ENCODE peak calls at places on chromosomes 3 and 15, in seven cellular contexts. J, K, N, F, P, X and C are unnamed samples.

GRCh38 chr3:51581529-51581928 is 43.0 kb downstream of the RAD54L2 start:
- DNase-seq in J (peak; percentile 48), K (no peak), N (no peak), F (no peak), P (no peak), X (no peak), C (no peak)

GRCh38 chr3:134311265-134311664 is 60.6 kb upstream of the RYK start:
- DNase-seq in J (peak; percentile 73), K (no peak), N (no peak), F (no peak), P (no peak), X (no peak), C (peak; percentile 49)

GRCh38 chr15:31350771-31351170 is 24.1 kb downstream of the KLF13 start:
- DNase-seq in J (no peak), K (no peak), N (no peak), F (no peak), P (no peak), X (no peak), C (no peak)

GRCh38 chr3:127087441-127087840 is 104.5 kb downstream of the PLXNA1 start:
- DNase-seq in J (no peak), K (no peak), N (no peak), F (no peak), P (no peak), X (no peak), C (no peak)

GRCh38 chr3:13229291-13229949 is 156.2 kb upstream of the IQSEC1 start:
- DNase-seq in J (peak; percentile 7), K (peak; percentile 60), N (no peak), F (no peak), P (no peak), X (peak; percentile 34), C (no peak)

GRCh38 chr3:185815391-185816282 is 9.2 kb downstream of the IGF2BP2 start:
- DNase-seq in J (peak; percentile 45), K (no peak), N (no peak), F (no peak), P (no peak), X (peak; percentile 51), C (no peak)

GRCh38 chr3:38853021-38853420 is 37.0 kb upstream of the SCN10A start:
- DNase-seq in J (no peak), K (no peak), N (no peak), F (no peak), P (no peak), X (no peak), C (no peak)

GRCh38 chr3:17217588-17217987 is 332.8 kb downstream of the PLCL2 start:
- DNase-seq in J (no peak), K (no peak), N (no peak), F (no peak), P (no peak), X (no peak), C (no peak)

GRCh38 chr15:69304176-69304533 is 5.4 kb downstream of the PAQR5 start:
- DNase-seq in J (peak; percentile 94), K (no peak), N (no peak), F (no peak), P (no peak), X (peak; percentile 70), C (no peak)

GRCh38 chr3:119580148-119580760 is 962 bp downstream of the ADPRH start:
- DNase-seq in J (no peak), K (no peak), N (peak; percentile 23), F (peak; percentile 12), P (no peak), X (no peak), C (peak; percentile 67)

GRCh38 chr3:169118666-169119370 is 544.7 kb downstream of the MECOM start:
- DNase-seq in J (no peak), K (no peak), N (no peak), F (no peak), P (no peak), X (no peak), C (no peak)

GRCh38 chr15:27993996-27994775 is 104.9 kb downstream of the OCA2 start:
- DNase-seq in J (no peak), K (no peak), N (no peak), F (no peak), P (no peak), X (no peak), C (no peak)

GRCh38 chr15:77643764-77644163 is 11.1 kb upstream of the LINGO1 start:
- DNase-seq in J (no peak), K (no peak), N (no peak), F (no peak), P (no peak), X (no peak), C (no peak)

GRCh38 chr3:197428117-197428761 is 127.5 kb downstream of the BDH1 start:
- DNase-seq in J (peak; percentile 19), K (no peak), N (no peak), F (no peak), P (peak; percentile 18), X (no peak), C (peak; percentile 68)

GRCh38 chr15:27863000-27863399 is 236.1 kb downstream of the OCA2 start:
- DNase-seq in J (no peak), K (no peak), N (no peak), F (no peak), P (no peak), X (no peak), C (no peak)

GRCh38 chr3:62368705-62369475 is 4.5 kb downstream of the FEZF2 start:
- DNase-seq in J (no peak), K (no peak), N (no peak), F (no peak), P (no peak), X (no peak), C (no peak)

GRCh38 chr15:67809866-67810265 is 15.4 kb upstream of the SKOR1 start:
- DNase-seq in J (no peak), K (no peak), N (no peak), F (no peak), P (no peak), X (no peak), C (no peak)

GRCh38 chr15:67685008-67685599 is 140.2 kb upstream of the SKOR1 start:
- DNase-seq in J (peak; percentile 55), K (no peak), N (no peak), F (no peak), P (no peak), X (peak; percentile 29), C (no peak)

GRCh38 chr15:31304736-31305365 is 21.8 kb upstream of the KLF13 start:
- DNase-seq in J (no peak), K (no peak), N (no peak), F (no peak), P (no peak), X (no peak), C (no peak)

GRCh38 chr3:46716461-46717441 is 918 bp downstream of the PRSS50 start:
- DNase-seq in J (no peak), K (no peak), N (no peak), F (peak; percentile 57), P (no peak), X (no peak), C (no peak)

GRCh38 chr3:196431193-196432136 is 762 bp downstream of the UBXN7 start:
- DNase-seq in J (peak; percentile 69), K (peak; percentile 73), N (peak; percentile 45), F (peak; percentile 16), P (peak; percentile 26), X (peak; percentile 61), C (peak; percentile 66)

GRCh38 chr3:45978348-45978747 is 17.3 kb downstream of the FYCO1 start:
- DNase-seq in J (no peak), K (peak; percentile 46), N (no peak), F (no peak), P (peak; percentile 38), X (no peak), C (no peak)

GRCh38 chr3:94671078-94671477 is 608.2 kb downstream of the NSUN3 start:
- DNase-seq in J (no peak), K (no peak), N (no peak), F (no peak), P (no peak), X (no peak), C (no peak)

GRCh38 chr3:77869423-77869822 is 829.5 kb downstream of the ROBO2 start:
- DNase-seq in J (no peak), K (no peak), N (no peak), F (no peak), P (no peak), X (no peak), C (no peak)

GRCh38 chr3:133644768-133645167 is 17.0 kb downstream of the TOPBP1 start:
- DNase-seq in J (peak; percentile 90), K (no peak), N (no peak), F (no peak), P (no peak), X (peak; percentile 73), C (no peak)

GRCh38 chr3:44359146-44359751 is 20.7 kb downstream of the TCAIM start:
- DNase-seq in J (no peak), K (no peak), N (no peak), F (no peak), P (no peak), X (no peak), C (no peak)

GRCh38 chr3:133570139-133570936 is 3.1 kb upstream of the CDV3 start:
- DNase-seq in J (peak; percentile 96), K (no peak), N (no peak), F (no peak), P (no peak), X (no peak), C (no peak)

GRCh38 chr3:155079795-155080546 is at the start of gene MME:
- DNase-seq in J (peak; percentile 80), K (no peak), N (no peak), F (peak; percentile 52), P (no peak), X (peak; percentile 60), C (peak; percentile 63)

GRCh38 chr3:71348001-71348632 is 235.4 kb downstream of the FOXP1 start:
- DNase-seq in J (no peak), K (no peak), N (no peak), F (no peak), P (no peak), X (no peak), C (no peak)

GRCh38 chr3:119018690-119019463 is 15.8 kb downstream of the IGSF11 start:
- DNase-seq in J (no peak), K (no peak), N (no peak), F (peak; percentile 77), P (no peak), X (no peak), C (no peak)

GRCh38 chr3:134427400-134428111 is 53.3 kb upstream of the AMOTL2 start:
- DNase-seq in J (peak; percentile 100), K (no peak), N (no peak), F (no peak), P (no peak), X (peak; percentile 99), C (no peak)

GRCh38 chr3:50230833-50231125 is 5.2 kb upstream of the GNAI2 start:
- DNase-seq in J (peak; percentile 48), K (no peak), N (no peak), F (no peak), P (no peak), X (no peak), C (no peak)

GRCh38 chr3:7934362-7934761 is 567.3 kb upstream of the LMCD1 start:
- DNase-seq in J (no peak), K (no peak), N (no peak), F (no peak), P (no peak), X (no peak), C (no peak)